ENCODE peak calls at places on chromosomes 4 and X, in four cellular contexts. B is tibial artery; N is H7; C is stimulated activated CD8-positive, alpha-beta memory T cell treated with anti-CD3 and anti-CD28 coated beads, Interleukin-12 subunit alpha, Interleukin-12 subunit beta, amount 100 ng/mL, for 4 hours. Q is an unnamed sample.

GRCh38 chrX:125444659-125445058 is 125.0 kb downstream of the TEX13C start:
- DNase-seq in B (no peak), N (no peak), C (no peak), Q (no peak)

GRCh38 chrX:9163153-9163790 is 129.3 kb upstream of the FAM9B start:
- DNase-seq in B (no peak), N (no peak), C (no peak), Q (peak; percentile 16)

GRCh38 chr4:86019906-86020305 is 339.9 kb downstream of the MAPK10 start:
- DNase-seq in B (no peak), N (no peak), C (no peak), Q (no peak)

GRCh38 chr4:99383833-99384392 is 31.4 kb upstream of the ADH1C start:
- DNase-seq in B (peak; percentile 84), N (no peak), C (no peak), Q (peak; percentile 99)

GRCh38 chrX:39000802-39001201 is 199.5 kb downstream of the MID1IP1 start:
- DNase-seq in B (no peak), N (no peak), C (no peak), Q (peak; percentile 29)

GRCh38 chrX:71923516-71923915 is 12.9 kb downstream of the NHSL2 start:
- DNase-seq in B (peak; percentile 62), N (no peak), C (no peak), Q (peak; percentile 60)

GRCh38 chr4:53508446-53508845 is 82.8 kb downstream of the LNX1 start:
- DNase-seq in B (no peak), N (no peak), C (no peak), Q (peak; percentile 76)

GRCh38 chr4:154854362-154854761 is 73.3 kb downstream of the RBM46 start:
- DNase-seq in B (no peak), N (no peak), C (no peak), Q (no peak)

GRCh38 chr4:26885912-26886274 is 25.3 kb downstream of the STIM2 start:
- DNase-seq in B (no peak), N (no peak), C (no peak), Q (no peak)

GRCh38 chr4:94453534-94453963 is 1.8 kb downstream of the PDLIM5 start:
- DNase-seq in B (no peak), N (no peak), C (no peak), Q (no peak)

GRCh38 chrX:134753185-134754008 is 95.1 kb upstream of the PLAC1 start:
- DNase-seq in B (no peak), N (no peak), C (no peak), Q (peak; percentile 73)

GRCh38 chr4:133316874-133317273 is 167.8 kb downstream of the PCDH10 start:
- DNase-seq in B (no peak), N (no peak), C (no peak), Q (no peak)

GRCh38 chrX:150236304-150236703 is 126.8 kb upstream of the MAMLD1 start:
- DNase-seq in B (no peak), N (no peak), C (no peak), Q (no peak)

GRCh38 chr4:1192493-1193205 is 20.3 kb upstream of the SPON2 start:
- DNase-seq in B (peak; percentile 76), N (peak; percentile 50), C (no peak), Q (no peak)

GRCh38 chr4:8817813-8818062 is 53.9 kb downstream of the HMX1 start:
- DNase-seq in B (no peak), N (peak; percentile 23), C (no peak), Q (no peak)

GRCh38 chrX:34880656-34881055 is 61.9 kb upstream of the FAM47B start:
- DNase-seq in B (no peak), N (no peak), C (no peak), Q (peak; percentile 78)

GRCh38 chrX:15498741-15499140 is 1.9 kb upstream of the BMX start:
- DNase-seq in B (no peak), N (no peak), C (no peak), Q (no peak)

GRCh38 chr4:4578981-4579380 is 37.1 kb upstream of the STX18 start:
- DNase-seq in B (no peak), N (no peak), C (no peak), Q (no peak)

Q was measured in AG10803.